ENCODE peak calls at places on chromosomes 12 and 14, in five cellular contexts. M is Kasumi-1; U is HEK293T; W is brain microvascular endothelial cell; R is stimulated activated CD4-positive, alpha-beta T cell treated with anti-CD3 and anti-CD28 coated beads, TNF-alpha, amount 100 ng/mL, for 1 hour. P is an unnamed sample.

GRCh38 chr12:15244341-15244740 is 23.1 kb upstream of the RERG start:
- DNase-seq in M (no peak), U (no peak), W (no peak), R (no peak), P (no peak)

GRCh38 chr12:66405395-66405794 is 103.1 kb downstream of the HELB start:
- DNase-seq in M (no peak), U (no peak), W (peak), R (no peak), P (no peak)

GRCh38 chr12:43169115-43169681 is 382.8 kb downstream of the ADAMTS20 start:
- DNase-seq in M (no peak), U (no peak), W (no peak), R (no peak), P (no peak)

GRCh38 chr12:97680751-97681150 is 218.1 kb downstream of the RMST start:
- DNase-seq in M (no peak), U (no peak), W (no peak), R (no peak), P (no peak)

GRCh38 chr12:111405856-111406473 is at the start of gene SH2B3:
- DNase-seq in M (no peak), U (no peak), W (no peak), R (peak), P (peak)

GRCh38 chr14:58703149-58703509 is 65.4 kb downstream of the DACT1 start:
- DNase-seq in M (no peak), U (no peak), W (no peak), R (no peak), P (no peak)

GRCh38 chr12:12099102-12099501 is 28.4 kb downstream of the BCL2L14 start:
- DNase-seq in M (no peak), U (no peak), W (no peak), R (no peak), P (no peak)

GRCh38 chr12:20367731-20368652 is at the start of gene PDE3A:
- DNase-seq in M (peak), U (peak), W (peak), R (no peak), P (no peak)

GRCh38 chr14:32938719-32939253 is at the start of gene NPAS3:
- DNase-seq in M (no peak), U (peak), W (no peak), R (no peak), P (no peak)